ENCODE peak calls at places on chromosomes 12 and 14, in eight cellular contexts. One of them, this sample, is unnamed.

GRCh38 chr12:83389237-83389996 is 702.7 kb downstream of the TMTC2 start:
- DNase-seq in nephron progenitor cell: peak; percentile 33
- DNase-seq in activated CD4-positive, alpha-beta T cell treated with anti-CD3 and anti-CD28 coated beads for 1 hour: no peak
- DNase-seq in brain microvascular endothelial cell: no peak
- DNase-seq in hippocampal formation: no peak
- DNase-seq in GM13977: no peak
- DNase-seq in stimulated activated CD8-positive, alpha-beta memory T cell treated with anti-CD3 and anti-CD28 coated beads, Interleukin-12 subunit alpha, Interleukin-12 subunit beta, amount 100 ng/mL, for 4 hours: no peak
- DNase-seq in progenitor cell of endocrine pancreas: no peak
- DNase-seq in this sample: peak; percentile 52

GRCh38 chr14:103501041-103501870 is 21.4 kb downstream of the CKB start:
- DNase-seq in nephron progenitor cell: no peak
- DNase-seq in hippocampal formation: no peak
- DNase-seq in stimulated activated CD8-positive, alpha-beta memory T cell treated with anti-CD3 and anti-CD28 coated beads, Interleukin-12 subunit alpha, Interleukin-12 subunit beta, amount 100 ng/mL, for 4 hours: no peak
- DNase-seq in activated CD4-positive, alpha-beta T cell treated with anti-CD3 and anti-CD28 coated beads for 1 hour: no peak
- DNase-seq in GM13977: no peak
- DNase-seq in progenitor cell of endocrine pancreas: no peak
- DNase-seq in brain microvascular endothelial cell: no peak
- DNase-seq in this sample: no peak

GRCh38 chr14:100475268-100475667 is 111.9 kb downstream of the BEGAIN start:
- DNase-seq in GM13977: no peak
- DNase-seq in nephron progenitor cell: no peak
- DNase-seq in stimulated activated CD8-positive, alpha-beta memory T cell treated with anti-CD3 and anti-CD28 coated beads, Interleukin-12 subunit alpha, Interleukin-12 subunit beta, amount 100 ng/mL, for 4 hours: no peak
- DNase-seq in activated CD4-positive, alpha-beta T cell treated with anti-CD3 and anti-CD28 coated beads for 1 hour: no peak
- DNase-seq in brain microvascular endothelial cell: no peak
- DNase-seq in progenitor cell of endocrine pancreas: no peak
- DNase-seq in hippocampal formation: no peak
- DNase-seq in this sample: no peak

GRCh38 chr14:94227029-94227428 is 52.9 kb downstream of the PPP4R4 start:
- DNase-seq in brain microvascular endothelial cell: no peak
- DNase-seq in GM13977: no peak
- DNase-seq in progenitor cell of endocrine pancreas: no peak
- DNase-seq in stimulated activated CD8-positive, alpha-beta memory T cell treated with anti-CD3 and anti-CD28 coated beads, Interleukin-12 subunit alpha, Interleukin-12 subunit beta, amount 100 ng/mL, for 4 hours: no peak
- DNase-seq in nephron progenitor cell: no peak
- DNase-seq in hippocampal formation: no peak
- DNase-seq in activated CD4-positive, alpha-beta T cell treated with anti-CD3 and anti-CD28 coated beads for 1 hour: no peak
- DNase-seq in this sample: no peak

GRCh38 chr12:63400746-63401145 is 249.7 kb upstream of the AVPR1A start:
- DNase-seq in stimulated activated CD8-positive, alpha-beta memory T cell treated with anti-CD3 and anti-CD28 coated beads, Interleukin-12 subunit alpha, Interleukin-12 subunit beta, amount 100 ng/mL, for 4 hours: no peak
- DNase-seq in GM13977: no peak
- DNase-seq in brain microvascular endothelial cell: peak; percentile 70
- DNase-seq in nephron progenitor cell: no peak
- DNase-seq in activated CD4-positive, alpha-beta T cell treated with anti-CD3 and anti-CD28 coated beads for 1 hour: no peak
- DNase-seq in hippocampal formation: no peak
- DNase-seq in progenitor cell of endocrine pancreas: no peak
- DNase-seq in this sample: no peak

GRCh38 chr14:34036319-34036761 is 85.5 kb upstream of the EGLN3 start:
- DNase-seq in nephron progenitor cell: no peak
- DNase-seq in activated CD4-positive, alpha-beta T cell treated with anti-CD3 and anti-CD28 coated beads for 1 hour: no peak
- DNase-seq in hippocampal formation: no peak
- DNase-seq in progenitor cell of endocrine pancreas: no peak
- DNase-seq in brain microvascular endothelial cell: no peak
- DNase-seq in GM13977: no peak
- DNase-seq in stimulated activated CD8-positive, alpha-beta memory T cell treated with anti-CD3 and anti-CD28 coated beads, Interleukin-12 subunit alpha, Interleukin-12 subunit beta, amount 100 ng/mL, for 4 hours: no peak
- DNase-seq in this sample: no peak

GRCh38 chr14:92680781-92681650 is 67.4 kb downstream of the LGMN start:
- DNase-seq in stimulated activated CD8-positive, alpha-beta memory T cell treated with anti-CD3 and anti-CD28 coated beads, Interleukin-12 subunit alpha, Interleukin-12 subunit beta, amount 100 ng/mL, for 4 hours: peak; percentile 56
- DNase-seq in hippocampal formation: peak; percentile 15
- DNase-seq in brain microvascular endothelial cell: peak; percentile 59
- DNase-seq in nephron progenitor cell: peak; percentile 77
- DNase-seq in GM13977: peak; percentile 81
- DNase-seq in progenitor cell of endocrine pancreas: peak; percentile 66
- DNase-seq in activated CD4-positive, alpha-beta T cell treated with anti-CD3 and anti-CD28 coated beads for 1 hour: peak; percentile 61
- DNase-seq in this sample: peak; percentile 63

GRCh38 chr14:98368214-98368613 is 903.8 kb downstream of the BCL11B start:
- DNase-seq in brain microvascular endothelial cell: no peak
- DNase-seq in nephron progenitor cell: no peak
- DNase-seq in GM13977: no peak
- DNase-seq in progenitor cell of endocrine pancreas: no peak
- DNase-seq in stimulated activated CD8-positive, alpha-beta memory T cell treated with anti-CD3 and anti-CD28 coated beads, Interleukin-12 subunit alpha, Interleukin-12 subunit beta, amount 100 ng/mL, for 4 hours: no peak
- DNase-seq in hippocampal formation: no peak
- DNase-seq in activated CD4-positive, alpha-beta T cell treated with anti-CD3 and anti-CD28 coated beads for 1 hour: no peak
- DNase-seq in this sample: no peak

GRCh38 chr14:22433059-22433458 is 156.0 kb downstream of the DAD1 start:
- DNase-seq in GM13977: no peak
- DNase-seq in stimulated activated CD8-positive, alpha-beta memory T cell treated with anti-CD3 and anti-CD28 coated beads, Interleukin-12 subunit alpha, Interleukin-12 subunit beta, amount 100 ng/mL, for 4 hours: no peak
- DNase-seq in hippocampal formation: no peak
- DNase-seq in brain microvascular endothelial cell: no peak
- DNase-seq in progenitor cell of endocrine pancreas: no peak
- DNase-seq in nephron progenitor cell: no peak
- DNase-seq in activated CD4-positive, alpha-beta T cell treated with anti-CD3 and anti-CD28 coated beads for 1 hour: no peak
- DNase-seq in this sample: no peak

GRCh38 chr12:125161712-125162023 is 96.4 kb downstream of the AACS start:
- DNase-seq in progenitor cell of endocrine pancreas: no peak
- DNase-seq in GM13977: no peak
- DNase-seq in stimulated activated CD8-positive, alpha-beta memory T cell treated with anti-CD3 and anti-CD28 coated beads, Interleukin-12 subunit alpha, Interleukin-12 subunit beta, amount 100 ng/mL, for 4 hours: no peak
- DNase-seq in nephron progenitor cell: no peak
- DNase-seq in hippocampal formation: no peak
- DNase-seq in brain microvascular endothelial cell: no peak
- DNase-seq in activated CD4-positive, alpha-beta T cell treated with anti-CD3 and anti-CD28 coated beads for 1 hour: no peak
- DNase-seq in this sample: peak; percentile 4

GRCh38 chr12:131471946-131472732 is 238.8 kb upstream of the SFSWAP start:
- DNase-seq in activated CD4-positive, alpha-beta T cell treated with anti-CD3 and anti-CD28 coated beads for 1 hour: no peak
- DNase-seq in progenitor cell of endocrine pancreas: no peak
- DNase-seq in stimulated activated CD8-positive, alpha-beta memory T cell treated with anti-CD3 and anti-CD28 coated beads, Interleukin-12 subunit alpha, Interleukin-12 subunit beta, amount 100 ng/mL, for 4 hours: no peak
- DNase-seq in GM13977: no peak
- DNase-seq in hippocampal formation: no peak
- DNase-seq in brain microvascular endothelial cell: no peak
- DNase-seq in nephron progenitor cell: no peak
- DNase-seq in this sample: no peak

GRCh38 chr14:94775082-94775874 is 5.4 kb upstream of the GSC start:
- DNase-seq in hippocampal formation: no peak
- DNase-seq in GM13977: no peak
- DNase-seq in nephron progenitor cell: no peak
- DNase-seq in activated CD4-positive, alpha-beta T cell treated with anti-CD3 and anti-CD28 coated beads for 1 hour: no peak
- DNase-seq in progenitor cell of endocrine pancreas: no peak
- DNase-seq in stimulated activated CD8-positive, alpha-beta memory T cell treated with anti-CD3 and anti-CD28 coated beads, Interleukin-12 subunit alpha, Interleukin-12 subunit beta, amount 100 ng/mL, for 4 hours: no peak
- DNase-seq in brain microvascular endothelial cell: no peak
- DNase-seq in this sample: no peak

GRCh38 chr14:59829941-59830734 is 40.4 kb downstream of the RTN1 start:
- DNase-seq in GM13977: no peak
- DNase-seq in brain microvascular endothelial cell: peak; percentile 39
- DNase-seq in nephron progenitor cell: no peak
- DNase-seq in stimulated activated CD8-positive, alpha-beta memory T cell treated with anti-CD3 and anti-CD28 coated beads, Interleukin-12 subunit alpha, Interleukin-12 subunit beta, amount 100 ng/mL, for 4 hours: no peak
- DNase-seq in progenitor cell of endocrine pancreas: no peak
- DNase-seq in hippocampal formation: no peak
- DNase-seq in activated CD4-positive, alpha-beta T cell treated with anti-CD3 and anti-CD28 coated beads for 1 hour: no peak
- DNase-seq in this sample: no peak

GRCh38 chr12:82468563-82468962 is 110.2 kb downstream of the METTL25 start:
- DNase-seq in activated CD4-positive, alpha-beta T cell treated with anti-CD3 and anti-CD28 coated beads for 1 hour: no peak
- DNase-seq in brain microvascular endothelial cell: no peak
- DNase-seq in hippocampal formation: no peak
- DNase-seq in GM13977: no peak
- DNase-seq in stimulated activated CD8-positive, alpha-beta memory T cell treated with anti-CD3 and anti-CD28 coated beads, Interleukin-12 subunit alpha, Interleukin-12 subunit beta, amount 100 ng/mL, for 4 hours: no peak
- DNase-seq in progenitor cell of endocrine pancreas: no peak
- DNase-seq in nephron progenitor cell: no peak
- DNase-seq in this sample: no peak

GRCh38 chr12:31989987-31990386 is 30.8 kb downstream of the RESF1 start:
- DNase-seq in activated CD4-positive, alpha-beta T cell treated with anti-CD3 and anti-CD28 coated beads for 1 hour: no peak
- DNase-seq in GM13977: no peak
- DNase-seq in progenitor cell of endocrine pancreas: no peak
- DNase-seq in nephron progenitor cell: no peak
- DNase-seq in hippocampal formation: no peak
- DNase-seq in stimulated activated CD8-positive, alpha-beta memory T cell treated with anti-CD3 and anti-CD28 coated beads, Interleukin-12 subunit alpha, Interleukin-12 subunit beta, amount 100 ng/mL, for 4 hours: no peak
- DNase-seq in brain microvascular endothelial cell: peak; percentile 54
- DNase-seq in this sample: no peak

GRCh38 chr12:51012570-51013236 is 13.5 kb downstream of the SLC11A2 start:
- DNase-seq in GM13977: no peak
- DNase-seq in hippocampal formation: no peak
- DNase-seq in activated CD4-positive, alpha-beta T cell treated with anti-CD3 and anti-CD28 coated beads for 1 hour: no peak
- DNase-seq in progenitor cell of endocrine pancreas: no peak
- DNase-seq in stimulated activated CD8-positive, alpha-beta memory T cell treated with anti-CD3 and anti-CD28 coated beads, Interleukin-12 subunit alpha, Interleukin-12 subunit beta, amount 100 ng/mL, for 4 hours: no peak
- DNase-seq in nephron progenitor cell: no peak
- DNase-seq in brain microvascular endothelial cell: no peak
- DNase-seq in this sample: no peak

GRCh38 chr14:98140862-98141261 is 1131.1 kb downstream of the BCL11B start:
- DNase-seq in progenitor cell of endocrine pancreas: no peak
- DNase-seq in nephron progenitor cell: no peak
- DNase-seq in stimulated activated CD8-positive, alpha-beta memory T cell treated with anti-CD3 and anti-CD28 coated beads, Interleukin-12 subunit alpha, Interleukin-12 subunit beta, amount 100 ng/mL, for 4 hours: no peak
- DNase-seq in hippocampal formation: no peak
- DNase-seq in brain microvascular endothelial cell: no peak
- DNase-seq in activated CD4-positive, alpha-beta T cell treated with anti-CD3 and anti-CD28 coated beads for 1 hour: no peak
- DNase-seq in GM13977: no peak
- DNase-seq in this sample: no peak

GRCh38 chr12:120468846-120469449 is 600 bp downstream of the SRSF9 start:
- DNase-seq in progenitor cell of endocrine pancreas: no peak
- DNase-seq in brain microvascular endothelial cell: peak; percentile 10
- DNase-seq in stimulated activated CD8-positive, alpha-beta memory T cell treated with anti-CD3 and anti-CD28 coated beads, Interleukin-12 subunit alpha, Interleukin-12 subunit beta, amount 100 ng/mL, for 4 hours: peak; percentile 47
- DNase-seq in nephron progenitor cell: peak; percentile 56
- DNase-seq in hippocampal formation: no peak
- DNase-seq in activated CD4-positive, alpha-beta T cell treated with anti-CD3 and anti-CD28 coated beads for 1 hour: no peak
- DNase-seq in GM13977: peak; percentile 79
- DNase-seq in this sample: no peak

GRCh38 chr14:34060747-34061050 is 109.8 kb upstream of the EGLN3 start:
- DNase-seq in hippocampal formation: no peak
- DNase-seq in nephron progenitor cell: no peak
- DNase-seq in progenitor cell of endocrine pancreas: no peak
- DNase-seq in brain microvascular endothelial cell: no peak
- DNase-seq in stimulated activated CD8-positive, alpha-beta memory T cell treated with anti-CD3 and anti-CD28 coated beads, Interleukin-12 subunit alpha, Interleukin-12 subunit beta, amount 100 ng/mL, for 4 hours: no peak
- DNase-seq in activated CD4-positive, alpha-beta T cell treated with anti-CD3 and anti-CD28 coated beads for 1 hour: no peak
- DNase-seq in GM13977: no peak
- DNase-seq in this sample: no peak

GRCh38 chr12:85260904-85261303 is 19.1 kb upstream of the ALX1 start:
- DNase-seq in stimulated activated CD8-positive, alpha-beta memory T cell treated with anti-CD3 and anti-CD28 coated beads, Interleukin-12 subunit alpha, Interleukin-12 subunit beta, amount 100 ng/mL, for 4 hours: no peak
- DNase-seq in activated CD4-positive, alpha-beta T cell treated with anti-CD3 and anti-CD28 coated beads for 1 hour: no peak
- DNase-seq in hippocampal formation: no peak
- DNase-seq in progenitor cell of endocrine pancreas: no peak
- DNase-seq in nephron progenitor cell: no peak
- DNase-seq in brain microvascular endothelial cell: no peak
- DNase-seq in GM13977: no peak
- DNase-seq in this sample: no peak

GRCh38 chr12:79997115-79997805 is 62.4 kb upstream of the PPP1R12A start:
- DNase-seq in progenitor cell of endocrine pancreas: no peak
- DNase-seq in brain microvascular endothelial cell: no peak
- DNase-seq in stimulated activated CD8-positive, alpha-beta memory T cell treated with anti-CD3 and anti-CD28 coated beads, Interleukin-12 subunit alpha, Interleukin-12 subunit beta, amount 100 ng/mL, for 4 hours: no peak
- DNase-seq in nephron progenitor cell: no peak
- DNase-seq in GM13977: peak; percentile 72
- DNase-seq in activated CD4-positive, alpha-beta T cell treated with anti-CD3 and anti-CD28 coated beads for 1 hour: no peak
- DNase-seq in hippocampal formation: no peak
- DNase-seq in this sample: no peak

This sample was measured in posterior cingulate gyrus.